ENCODE peak calls at places on chromosomes 3 and 15, in ten cellular contexts. S is SW480; V is glutamatergic neuron; P is fibroblast of mammary gland; W is CD4-positive, alpha-beta T cell; L is stimulated activated CD8-positive, alpha-beta memory T cell treated with anti-CD3 and anti-CD28 coated beads, Interleukin-15, amount 100 ng/mL, for 4 hours; Z is activated CD8-positive, alpha-beta memory T cell treated with anti-CD3 and anti-CD28 coated beads, Interleukin-2, amount 50 U/mL, for 4 hours; H is GM03348; A is kidney tubule cell; I is RKO. R is an unnamed sample.

GRCh38 chr3:21273256-21273999 is 477.6 kb downstream of the ZNF385D start:
- DNase-seq in H (peak; percentile 42), Z (no peak), A (no peak), V (no peak), W (no peak), I (no peak), S (no peak), L (no peak), P (peak; percentile 72), R (no peak)

GRCh38 chr3:39752751-39753150 is 56.7 kb upstream of the MYRIP start:
- DNase-seq in S (no peak), P (peak; percentile 12), W (no peak), L (no peak), V (no peak), Z (no peak), H (no peak), I (no peak), A (peak; percentile 34), R (peak; percentile 47)

GRCh38 chr3:177731644-177732268 is 534.5 kb upstream of the TBL1XR1 start:
- DNase-seq in Z (no peak), H (peak; percentile 33), L (no peak), P (peak; percentile 81), S (no peak), A (peak; percentile 41), W (no peak), V (no peak), I (no peak), R (no peak)

GRCh38 chr15:81483496-81483895 is 109.5 kb upstream of the TMC3 start:
- DNase-seq in A (no peak), I (no peak), L (no peak), S (no peak), H (no peak), W (no peak), V (no peak), P (no peak), Z (no peak), R (no peak)

GRCh38 chr3:47496892-47497291 is 16.6 kb downstream of the ELP6 start:
- DNase-seq in A (no peak), Z (no peak), H (no peak), W (no peak), I (no peak), L (no peak), S (no peak), P (no peak), V (no peak), R (no peak)

GRCh38 chr3:159791336-159791735 is 197.3 kb upstream of the IL12A start:
- DNase-seq in I (no peak), L (no peak), P (no peak), V (no peak), W (no peak), S (no peak), Z (no peak), H (no peak), A (no peak), R (no peak)

GRCh38 chr3:53188720-53189119 is 27.7 kb downstream of the PRKCD start:
- DNase-seq in S (no peak), A (no peak), W (no peak), H (no peak), V (no peak), Z (no peak), L (no peak), I (no peak), P (no peak), R (no peak)

GRCh38 chr3:156680243-156680930 is 6.0 kb downstream of the TIPARP start:
- DNase-seq in H (no peak), W (no peak), Z (no peak), V (no peak), A (no peak), S (no peak), P (no peak), I (no peak), L (no peak), R (no peak)

GRCh38 chr3:194058189-194058571 is 77.8 kb upstream of the HES1 start:
- DNase-seq in A (peak; percentile 43), W (peak; percentile 6), S (peak; percentile 65), V (peak; percentile 69), L (no peak), Z (peak; percentile 25), P (peak; percentile 41), I (no peak), H (peak; percentile 73), R (peak; percentile 58)

GRCh38 chr3:111610189-111610588 is 15.0 kb upstream of the ZBED2 start:
- DNase-seq in H (no peak), V (no peak), L (peak; percentile 21), P (no peak), Z (peak; percentile 37), W (no peak), A (no peak), I (no peak), S (peak; percentile 70), R (no peak)

GRCh38 chr15:29968099-29968892 is 114.5 kb upstream of the GOLGA8J start:
- DNase-seq in Z (no peak), L (no peak), S (peak; percentile 10), P (no peak), W (no peak), A (peak; percentile 15), V (peak; percentile 61), I (no peak), H (peak; percentile 24), R (peak; percentile 29)

GRCh38 chr3:173743111-173743510 is 345.6 kb downstream of the NLGN1 start:
- DNase-seq in P (peak; percentile 41), A (no peak), H (no peak), W (no peak), S (no peak), Z (no peak), L (no peak), V (no peak), I (no peak), R (no peak)

GRCh38 chr15:100596792-100597191 is 5.2 kb downstream of the LINS1 start:
- DNase-seq in W (peak; percentile 60), P (peak; percentile 83), Z (peak; percentile 94), A (peak; percentile 35), I (no peak), L (peak; percentile 93), V (no peak), S (peak; percentile 60), H (no peak), R (no peak)

GRCh38 chr3:73624363-73625123 is at the start of gene PDZRN3:
- DNase-seq in W (no peak), H (peak; percentile 85), I (peak; percentile 60), A (peak; percentile 56), Z (no peak), S (peak; percentile 53), P (peak; percentile 80), V (peak; percentile 76), L (no peak), R (peak; percentile 4)

GRCh38 chr15:40266828-40267304 is 16.0 kb downstream of the ANKRD63 start:
- DNase-seq in I (peak; percentile 91), P (peak; percentile 91), L (no peak), S (peak; percentile 74), Z (no peak), A (peak; percentile 87), V (no peak), W (no peak), H (peak; percentile 96), R (peak; percentile 96)

GRCh38 chr15:41281236-41281635 is 50.2 kb downstream of the CHP1 start:
- DNase-seq in S (peak; percentile 11), P (peak; percentile 93), I (peak; percentile 89), L (no peak), H (peak; percentile 69), A (peak; percentile 72), V (no peak), W (no peak), Z (no peak), R (peak; percentile 23)

GRCh38 chr3:35965908-35966307 is 326.6 kb downstream of the ARPP21 start:
- DNase-seq in S (peak; percentile 50), L (no peak), P (peak; percentile 55), V (no peak), I (peak; percentile 67), Z (no peak), W (no peak), H (peak; percentile 54), A (peak; percentile 57), R (peak; percentile 47)

GRCh38 chr3:52532517-52532837 is 1.2 kb downstream of the NT5DC2 start:
- DNase-seq in P (peak; percentile 40), W (peak; percentile 20), I (peak; percentile 82), A (peak; percentile 19), L (no peak), S (no peak), H (peak; percentile 46), V (no peak), Z (peak; percentile 38), R (peak; percentile 41)